ENCODE peak calls at places on chromosomes 3 and 15, in seven cellular contexts. M is cardiac muscle cell; F is fibroblast of lung; G is CD4-positive, alpha-beta T cell; K is suprapubic skin; Q is tibial artery; H is NT2/D1. V is an unnamed sample.

GRCh38 chr15:101542306-101543025 is 53.0 kb upstream of the PCSK6 start:
- DNase-seq in Q (peak; percentile 40), G (no peak), H (no peak), F (no peak), M (no peak), K (no peak), V (peak; percentile 22)

GRCh38 chr3:12815719-12816118 is 19.2 kb downstream of the CAND2 start:
- DNase-seq in F (no peak), Q (no peak), H (no peak), K (no peak), M (no peak), G (no peak), V (no peak)

GRCh38 chr3:57179580-57180410 is 14.6 kb upstream of the IL17RD start:
- DNase-seq in M (peak; percentile 46), F (peak; percentile 37), K (no peak), Q (no peak), G (no peak), H (no peak), V (no peak)

GRCh38 chr3:194257030-194257657 is 94.0 kb downstream of the CPN2 start:
- DNase-seq in H (no peak), M (no peak), Q (no peak), F (no peak), G (no peak), K (no peak), V (no peak)

GRCh38 chr15:51818156-51818555 is 11.3 kb upstream of the TMOD3 start:
- DNase-seq in K (no peak), H (no peak), F (no peak), M (no peak), G (no peak), Q (no peak), V (no peak)

GRCh38 chr15:57667171-57667924 is 39.2 kb upstream of the POLR2M start:
- DNase-seq in F (peak; percentile 79), K (no peak), Q (no peak), H (peak; percentile 3), G (no peak), M (peak; percentile 82), V (no peak)

GRCh38 chr15:39118510-39118909 is 462.4 kb upstream of the THBS1 start:
- DNase-seq in M (peak; percentile 89), G (no peak), K (no peak), H (no peak), F (peak; percentile 74), Q (no peak), V (no peak)

GRCh38 chr3:17258823-17259436 is 374.2 kb downstream of the PLCL2 start:
- DNase-seq in M (peak; percentile 58), K (no peak), G (no peak), F (peak; percentile 55), Q (no peak), H (peak; percentile 35), V (no peak)

GRCh38 chr3:159632847-159633246 is 355.8 kb upstream of the IL12A start:
- DNase-seq in G (no peak), M (no peak), Q (no peak), H (no peak), K (no peak), F (no peak), V (no peak)

GRCh38 chr3:190492966-190493365 is 20.9 kb upstream of the IL1RAP start:
- DNase-seq in K (no peak), F (no peak), M (no peak), G (no peak), Q (no peak), H (no peak), V (no peak)

GRCh38 chr3:30282052-30282708 is 324.2 kb upstream of the TGFBR2 start:
- DNase-seq in H (peak; percentile 78), M (peak; percentile 82), F (peak; percentile 64), Q (no peak), G (no peak), K (no peak), V (no peak)

GRCh38 chr3:50466177-50466576 is 37.3 kb downstream of the CACNA2D2 start:
- DNase-seq in G (no peak), K (no peak), M (no peak), H (no peak), Q (no peak), F (no peak), V (no peak)

GRCh38 chr3:141266797-141267555 is 35.4 kb downstream of the PXYLP1 start:
- DNase-seq in M (no peak), F (no peak), G (no peak), H (no peak), Q (no peak), K (no peak), V (no peak)

GRCh38 chr15:99895956-99896311 is 162.7 kb upstream of the LYSMD4 start:
- DNase-seq in K (no peak), H (no peak), F (no peak), Q (no peak), G (no peak), M (no peak), V (no peak)

GRCh38 chr3:50249459-50249858 is 13.5 kb downstream of the GNAI2 start:
- DNase-seq in M (no peak), H (no peak), F (no peak), K (no peak), G (no peak), Q (no peak), V (no peak)

GRCh38 chr15:63379492-63380150 is 2.0 kb downstream of the CA12 start:
- DNase-seq in Q (no peak), F (no peak), G (no peak), K (no peak), H (no peak), M (no peak), V (no peak)

GRCh38 chr3:120907659-120908029 is 361 bp upstream of the STXBP5L start:
- DNase-seq in Q (no peak), M (no peak), F (no peak), K (no peak), H (no peak), G (no peak), V (no peak)

GRCh38 chr15:75750261-75751050 is 37.8 kb upstream of the CSPG4 start:
- DNase-seq in K (peak; percentile 55), F (no peak), H (no peak), M (no peak), Q (no peak), G (no peak), V (no peak)

GRCh38 chr3:160133757-160134156 is 91.5 kb upstream of the C3orf80 start:
- DNase-seq in G (no peak), H (peak; percentile 5), F (no peak), Q (no peak), M (no peak), K (no peak), V (no peak)

GRCh38 chr15:96337354-96337990 is 7.0 kb downstream of the NR2F2 start:
- DNase-seq in G (no peak), M (peak; percentile 45), Q (no peak), K (no peak), H (no peak), F (no peak), V (no peak)

GRCh38 chr3:70824078-70824477 is 511.6 kb upstream of the MDFIC2 start:
- DNase-seq in M (peak; percentile 20), F (peak; percentile 75), G (no peak), Q (peak; percentile 24), K (no peak), H (no peak), V (no peak)

GRCh38 chr3:179973931-179974361 is 62.8 kb downstream of the PEX5L start:
- DNase-seq in K (no peak), G (no peak), Q (no peak), F (no peak), M (no peak), H (no peak), V (no peak)

GRCh38 chr15:44132057-44132456 is 63.0 kb downstream of the FRMD5 start:
- DNase-seq in M (no peak), H (no peak), K (no peak), G (no peak), F (no peak), Q (no peak), V (no peak)

GRCh38 chr15:80689716-80690115 is 5.4 kb upstream of the ABHD17C start:
- DNase-seq in F (no peak), M (peak; percentile 35), Q (no peak), H (no peak), K (no peak), G (no peak), V (no peak)

GRCh38 chr15:83127547-83128150 is 20.2 kb downstream of the TM6SF1 start:
- DNase-seq in H (no peak), F (no peak), M (no peak), K (no peak), Q (no peak), G (no peak), V (no peak)

GRCh38 chr3:141373768-141374526 is 5.6 kb downstream of the ZBTB38 start:
- DNase-seq in K (no peak), H (peak; percentile 79), M (no peak), G (no peak), F (no peak), Q (no peak), V (no peak)

GRCh38 chr3:42608586-42608985 is 8.1 kb downstream of the NKTR start:
- DNase-seq in G (no peak), F (peak; percentile 40), Q (no peak), M (peak; percentile 41), K (no peak), H (no peak), V (no peak)

GRCh38 chr15:74605810-74606179 is 9.8 kb upstream of the CLK3 start:
- DNase-seq in H (no peak), M (no peak), Q (no peak), K (no peak), G (no peak), F (no peak), V (no peak)
- H3K9me3 ChIP-seq in H (no peaks in the 10 kb centered on the region), M (no peaks in the 10 kb centered on the region), Q (no peaks in the 10 kb centered on the region), K (no peaks in the 10 kb centered on the region), G (no peaks in the 10 kb centered on the region), F (no peaks in the 10 kb centered on the region), V (no peaks in the 10 kb centered on the region)

DNA sequence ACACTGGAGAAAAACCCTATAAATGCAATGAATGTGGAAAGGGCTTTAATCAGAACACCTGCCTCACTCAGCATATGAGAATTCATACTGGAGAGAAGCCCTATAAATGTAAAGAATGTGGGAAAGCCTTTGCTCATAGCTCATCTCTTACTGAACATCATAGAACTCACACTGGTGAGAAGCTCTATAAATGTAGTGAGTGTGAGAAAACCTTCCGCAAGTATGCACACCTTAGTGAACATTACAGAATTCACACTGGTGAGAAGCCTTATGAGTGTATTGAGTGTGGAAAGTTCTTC is 7.4 kb upstream of the ZNF501 start:
- DNase-seq in H (no peak), K (no peak), Q (no peak), G (no peak), M (no peak), F (peak; percentile 4), V (no peak)
- H3K9me3 ChIP-seq in H (peaks cover 92% of the 10 kb centered on the region), K (peaks cover 69% of the 10 kb centered on the region), Q (peaks cover 93% of the 10 kb centered on the region), G (peaks cover 87% of the 10 kb centered on the region), M (peaks cover 4% of the 10 kb centered on the region), F (peaks cover 6% of the 10 kb centered on the region), V (peaks cover 51% of the 10 kb centered on the region)

DNA sequence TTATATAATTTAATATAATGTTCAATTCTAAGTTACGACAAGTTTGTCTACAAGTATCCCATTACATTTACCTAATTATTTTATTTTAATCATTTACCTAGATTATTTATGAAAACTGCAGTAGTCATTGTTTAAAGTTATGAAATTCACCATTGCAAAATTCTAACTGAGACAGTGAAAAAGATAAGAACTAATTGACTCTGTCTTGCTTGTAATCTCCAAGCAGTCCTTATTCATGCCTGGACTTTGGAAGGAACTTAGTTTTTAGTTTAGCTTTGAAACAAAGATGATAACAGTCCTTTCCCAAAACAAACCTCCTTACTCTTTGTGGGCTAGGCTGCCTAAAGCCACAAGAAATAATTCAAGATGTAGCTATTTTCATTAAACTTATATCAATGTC is 165.0 kb downstream of the SUCNR1 start:
- DNase-seq in K (no peak), F (no peak), Q (no peak), G (no peak), M (peak; percentile 22), H (no peak), V (no peak)
- H3K9me3 ChIP-seq in K (no peaks in the 10 kb centered on the region), F (no peaks in the 10 kb centered on the region), Q (no peaks in the 10 kb centered on the region), G (peaks cover 14% of the 10 kb centered on the region), M (no peaks in the 10 kb centered on the region), H (peaks cover 42% of the 10 kb centered on the region), V (no peaks in the 10 kb centered on the region)

GRCh38 chr15:25052191-25052999 is 97.6 kb downstream of the SNRPN start:
- DNase-seq in K (peak; percentile 48), Q (no peak), G (no peak), H (no peak), M (no peak), F (no peak), V (no peak)
- H3K9me3 ChIP-seq in K (peaks cover 89% of the 10 kb centered on the region), Q (peaks cover 100% of the 10 kb centered on the region), G (peaks cover 98% of the 10 kb centered on the region), H (peaks cover 99% of the 10 kb centered on the region), M (peaks cover 10% of the 10 kb centered on the region), F (peaks cover 17% of the 10 kb centered on the region), V (peaks cover 48% of the 10 kb centered on the region)